ENCODE peak calls at places on chromosome 3, in nine cellular contexts. A is Calu3, N is cardiac fibroblast, Z is A549, M is HFF-Myc, X is ovary, D is mucosa of descending colon, F is cardiac muscle cell, E is neural crest cell. B is an unnamed sample.

GRCh38 chr3:28150465-28151206 is 90.8 kb upstream of the CMC1 start:
- DNase-seq in X (no peak), D (peak), N (peak), A (no peak), F (peak), Z (no peak), E (no peak), M (no peak), B (no peak)

GRCh38 chr3:39531681-39532080 is 64.2 kb downstream of the MOBP start:
- DNase-seq in E (no peak), F (peak), X (no peak), A (peak), M (no peak), D (no peak), N (peak), Z (peak), B (no peak)

GRCh38 chr3:30605706-30606300 is 598 bp upstream of the TGFBR2 start:
- DNase-seq in M (no peak), X (no peak), F (no peak), Z (no peak), A (no peak), D (no peak), N (no peak), E (no peak), B (no peak)

GRCh38 chr3:14183015-14183577 is 4.5 kb downstream of the LSM3 start:
- DNase-seq in M (no peak), X (no peak), D (no peak), N (no peak), Z (no peak), F (no peak), E (no peak), A (no peak), B (no peak)

GRCh38 chr3:135040321-135041110 is 245.5 kb downstream of the EPHB1 start:
- DNase-seq in F (no peak), Z (no peak), M (no peak), D (no peak), A (no peak), N (no peak), E (no peak), X (no peak), B (no peak)

GRCh38 chr3:52533623-52534280 is at the start of gene NT5DC2:
- DNase-seq in D (peak), A (peak), E (peak), Z (peak), N (peak), M (no peak), X (peak), F (peak), B (peak)

GRCh38 chr3:67459796-67460195 is 194.6 kb downstream of the SUCLG2 start:
- DNase-seq in Z (no peak), X (no peak), D (no peak), E (no peak), M (no peak), A (no peak), F (no peak), N (no peak), B (no peak)

GRCh38 chr3:132445812-132446211 is 28.5 kb downstream of the DNAJC13 start:
- DNase-seq in F (peak), D (no peak), X (no peak), Z (no peak), E (no peak), A (no peak), M (peak), N (peak), B (no peak)

GRCh38 chr3:169822540-169822939 is 9.8 kb upstream of the LRRC34 start:
- DNase-seq in X (no peak), Z (no peak), D (peak), E (no peak), M (no peak), A (peak), N (no peak), F (no peak), B (no peak)

GRCh38 chr3:51813539-51813938 is 34.5 kb upstream of the IQCF6 start:
- DNase-seq in D (no peak), M (no peak), E (no peak), F (no peak), Z (no peak), N (no peak), A (no peak), X (no peak), B (no peak)

GRCh38 chr3:172379372-172379771 is 68.9 kb downstream of the GHSR start:
- DNase-seq in D (no peak), X (no peak), M (no peak), F (no peak), Z (no peak), N (no peak), A (no peak), E (no peak), B (no peak)

GRCh38 chr3:172375206-172375850 is 72.9 kb downstream of the GHSR start:
- DNase-seq in A (no peak), F (no peak), Z (no peak), E (no peak), N (no peak), X (no peak), M (no peak), D (no peak), B (no peak)

GRCh38 chr3:172376402-172376801 is 71.9 kb downstream of the GHSR start:
- DNase-seq in N (no peak), F (no peak), Z (no peak), E (no peak), X (no peak), M (no peak), A (no peak), D (no peak), B (no peak)

GRCh38 chr3:172380632-172381031 is 67.6 kb downstream of the GHSR start:
- DNase-seq in D (no peak), M (no peak), F (no peak), N (no peak), E (no peak), Z (no peak), X (no peak), A (no peak), B (no peak)

DNA sequence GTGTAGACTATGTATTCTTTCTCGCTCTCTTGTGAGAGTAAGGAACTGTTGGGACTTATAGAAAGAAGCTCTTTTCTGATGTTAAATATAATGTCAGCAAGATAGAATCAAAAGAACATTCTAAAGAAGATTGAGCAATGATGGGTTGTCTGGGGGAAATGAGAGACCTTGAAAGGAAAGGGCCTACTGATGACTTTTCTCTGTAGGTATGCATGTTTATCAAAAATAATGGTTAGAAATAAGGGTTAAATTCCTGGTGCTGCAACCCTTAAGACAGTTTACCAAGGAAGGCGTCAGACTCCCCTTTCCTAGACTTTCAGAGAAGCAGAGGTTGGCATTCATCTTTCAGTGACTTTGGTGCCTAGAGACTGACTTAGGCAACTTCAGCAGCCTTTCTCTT is 69.8 kb downstream of the GHSR start:
- DNase-seq in F (no peak), E (no peak), D (no peak), X (no peak), A (no peak), N (no peak), Z (no peak), M (no peak), B (no peak)
- TF ChIP-seq CTCF in F (no peak), E (no peak), D (no peak), X (no peak), A (no peak), N (no peak), Z (no peak), M (no peak), B (no peak)

GRCh38 chr3:58783845-58784244 is 117.3 kb upstream of the FAM3D start:
- DNase-seq in M (no peak), E (no peak), F (no peak), N (no peak), Z (no peak), A (no peak), D (no peak), X (no peak), B (no peak)
- TF ChIP-seq CTCF in M (peak), E (no peak), F (no peak), N (no peak), Z (no peak), A (no peak), D (no peak), X (no peak), B (no peak)

GRCh38 chr3:22704571-22705354 is 498.4 kb upstream of the UBE2E2 start:
- DNase-seq in F (no peak), X (no peak), A (no peak), M (no peak), Z (no peak), E (no peak), D (no peak), N (no peak), B (no peak)
- TF ChIP-seq CTCF in F (no peak), X (no peak), A (no peak), M (no peak), Z (no peak), E (no peak), D (no peak), N (no peak), B (no peak)

GRCh38 chr3:104977719-104978118 is 389.0 kb upstream of the ALCAM start:
- DNase-seq in A (no peak), F (no peak), X (no peak), E (no peak), D (no peak), N (no peak), M (no peak), Z (no peak), B (no peak)

GRCh38 chr3:104987859-104988258 is 378.9 kb upstream of the ALCAM start:
- DNase-seq in F (peak), A (no peak), X (no peak), D (no peak), E (no peak), M (no peak), N (peak), Z (no peak), B (no peak)

GRCh38 chr3:104982130-104982529 is 384.6 kb upstream of the ALCAM start:
- DNase-seq in A (no peak), F (no peak), X (no peak), N (no peak), Z (no peak), M (no peak), D (no peak), E (no peak), B (no peak)
- TF ChIP-seq CTCF in A (no peak), F (no peak), X (no peak), N (no peak), Z (no peak), M (no peak), D (no peak), E (no peak), B (no peak)

DNA sequence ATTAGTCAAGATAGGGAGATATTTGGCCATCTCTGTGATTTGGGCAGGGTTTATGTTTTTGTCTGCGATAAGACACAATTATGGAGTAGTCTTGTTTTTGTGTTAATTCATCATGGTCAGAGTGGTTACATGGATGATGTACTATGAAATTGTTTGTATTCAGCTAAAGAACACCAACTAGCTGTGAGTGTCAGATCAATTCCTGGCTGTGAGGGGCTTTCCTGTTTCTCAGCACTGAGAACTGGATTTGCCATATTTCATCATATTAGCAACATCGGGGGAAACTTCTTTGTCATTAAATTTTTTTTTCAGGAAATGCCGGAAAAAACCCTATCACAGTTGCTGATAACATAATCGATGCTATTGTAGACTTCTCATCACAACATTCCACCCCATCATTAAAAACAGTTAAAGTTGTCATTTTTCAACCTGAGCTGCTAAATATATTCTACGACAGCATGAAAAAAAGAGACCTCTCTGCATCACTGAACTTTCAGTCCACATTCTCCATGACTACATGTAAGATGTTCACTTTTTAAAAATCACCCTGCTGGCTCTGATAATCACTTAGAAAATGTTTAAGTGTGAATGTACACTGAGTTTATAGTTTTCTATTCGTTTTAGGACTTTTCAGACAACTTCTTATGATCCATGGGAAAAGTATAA is 49.2 kb downstream of the PARP15 start:
- DNase-seq in N (no peak), Z (no peak), A (no peak), E (no peak), D (no peak), F (no peak), M (no peak), X (no peak), B (no peak)
- TF ChIP-seq CTCF in N (no peak), Z (no peak), A (no peak), E (no peak), D (no peak), F (no peak), M (no peak), X (no peak), B (no peak)

GRCh38 chr3:159271799-159272512 is 470.1 kb downstream of the MFSD1 start:
- DNase-seq in F (no peak), E (no peak), X (no peak), N (no peak), Z (no peak), A (no peak), M (no peak), D (no peak), B (no peak)

GRCh38 chr3:159265705-159266104 is 463.9 kb downstream of the MFSD1 start:
- DNase-seq in X (no peak), N (no peak), E (no peak), M (no peak), A (no peak), F (peak), Z (no peak), D (no peak), B (no peak)

GRCh38 chr3:159263750-159264561 is 462.1 kb downstream of the MFSD1 start:
- DNase-seq in Z (peak), D (peak), A (peak), X (no peak), N (peak), F (peak), E (peak), M (peak), B (no peak)

GRCh38 chr3:159266779-159267178 is 464.9 kb downstream of the MFSD1 start:
- DNase-seq in M (no peak), E (peak), F (peak), D (peak), Z (peak), X (no peak), N (peak), A (peak), B (no peak)
- TF ChIP-seq CTCF in M (peak), E (peak), F (peak), D (no peak), Z (peak), X (no peak), N (peak), A (peak), B (peak)

DNA sequence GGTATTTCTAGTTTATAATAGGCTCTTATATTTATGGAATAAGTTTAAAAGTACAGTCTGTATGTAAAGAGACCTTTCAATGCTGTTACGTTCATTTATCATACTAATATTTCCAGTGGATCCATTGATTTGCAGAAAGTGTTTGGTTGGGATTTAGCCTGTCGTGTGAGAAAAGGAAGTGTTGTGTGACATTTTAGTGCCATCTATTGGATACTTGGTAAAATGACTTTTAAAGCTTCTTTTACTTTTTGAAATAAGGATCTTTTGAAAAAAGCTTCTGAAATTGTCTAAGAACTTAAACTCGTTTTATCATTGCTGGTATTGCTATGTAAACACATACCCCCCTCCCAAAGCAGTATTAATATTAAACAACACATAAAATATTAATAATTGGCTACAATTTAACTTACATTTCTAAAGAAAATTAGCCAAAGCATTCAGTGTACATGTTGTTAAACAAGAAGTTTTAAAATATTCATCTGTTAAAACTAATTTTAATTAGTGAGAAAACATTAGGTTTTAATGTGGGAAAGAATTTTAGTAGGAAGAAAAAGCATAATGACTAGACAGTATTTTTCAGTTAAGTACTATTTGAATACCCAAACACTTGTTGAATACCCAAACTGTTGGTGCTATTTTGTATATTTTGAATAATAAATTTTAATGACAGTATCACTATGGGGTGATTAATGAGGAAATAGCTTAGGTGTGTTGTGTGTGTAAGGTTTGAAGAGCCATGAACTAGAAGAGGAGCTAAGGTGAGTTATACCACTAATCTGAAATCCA is 4.9 kb upstream of the EBLN2 start:
- DNase-seq in E (no peak), M (peak), Z (peak), N (peak), D (no peak), A (no peak), X (no peak), F (peak), B (no peak)
- TF ChIP-seq CTCF in E (peak), M (no peak), Z (peak), N (peak), D (peak), A (no peak), X (no peak), F (peak), B (peak)

GRCh38 chr3:160340351-160340750 is 58.7 kb downstream of the IFT80 start:
- DNase-seq in D (no peak), M (no peak), A (no peak), F (no peak), Z (no peak), N (no peak), X (no peak), E (no peak), B (no peak)

GRCh38 chr3:160346511-160346910 is 52.5 kb downstream of the IFT80 start:
- DNase-seq in X (no peak), D (no peak), F (peak), N (no peak), M (no peak), Z (no peak), A (no peak), E (no peak), B (no peak)

DNA sequence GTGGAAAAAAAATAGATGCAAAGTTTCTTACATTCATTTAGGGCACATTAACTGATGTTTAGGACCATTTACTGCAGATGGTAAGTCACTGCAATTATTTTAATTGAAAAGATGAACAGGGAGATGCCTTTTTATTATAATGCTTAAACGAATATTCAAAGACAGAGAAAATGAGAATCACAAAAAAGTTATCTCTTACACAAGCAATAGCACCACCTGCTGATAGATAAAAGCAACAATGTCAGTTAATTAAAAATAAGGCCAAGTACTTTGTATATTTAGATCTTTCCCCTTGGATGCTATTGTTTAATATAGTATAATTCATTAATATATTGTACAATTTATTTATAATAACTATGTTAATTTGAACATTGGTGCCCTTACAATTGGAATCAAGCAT is 55.9 kb downstream of the IFT80 start:
- DNase-seq in F (peak), D (no peak), A (no peak), E (no peak), Z (no peak), X (no peak), N (peak), M (peak), B (no peak)
- TF ChIP-seq CTCF in F (peak), D (no peak), A (peak), E (peak), Z (peak), X (no peak), N (peak), M (peak), B (peak)

GRCh38 chr3:64262574-64263114 is 37.4 kb upstream of the PRICKLE2 start:
- DNase-seq in Z (no peak), X (no peak), E (no peak), D (no peak), A (no peak), M (no peak), N (no peak), F (no peak), B (no peak)
- TF ChIP-seq CTCF in Z (no peak), X (no peak), E (no peak), D (no peak), A (no peak), M (no peak), N (no peak), F (peak), B (no peak)